ENCODE peak calls at places on chromosomes 11 and 22, in four cellular contexts. J, K, B and C are unnamed samples.
A peak's percentile ranks its signal among the peaks of the same experiment; 100 is the strongest.

GRCh38 chr11:23680488-23681230 is 816.2 kb upstream of the LUZP2 start:
- DNase-seq in J (no peak), K (no peak), B (no peak), C (no peak)

GRCh38 chr11:67062526-67063373 is 6.1 kb downstream of the RHOD start:
- DNase-seq in J (peak; percentile 51), K (peak; percentile 85), B (no peak), C (no peak)

GRCh38 chr22:18035740-18036139 is 11.4 kb upstream of the MICAL3 start:
- DNase-seq in J (no peak), K (peak; percentile 71), B (no peak), C (peak; percentile 46)

GRCh38 chr11:129458278-129458677 is 82.6 kb downstream of the BARX2 start:
- DNase-seq in J (no peak), K (peak; percentile 90), B (no peak), C (no peak)

GRCh38 chr11:66863428-66864125 is 6.7 kb downstream of the LRFN4 start:
- DNase-seq in J (no peak), K (no peak), B (no peak), C (no peak)

GRCh38 chr22:25845985-25846745 is 104.2 kb downstream of the MYO18B start:
- DNase-seq in J (no peak), K (no peak), B (no peak), C (no peak)

GRCh38 chr22:22893077-22893805 is 5.6 kb downstream of the IGLL5 start:
- DNase-seq in J (no peak), K (no peak), B (no peak), C (no peak)

GRCh38 chr22:47631571-47632102 is 869.2 kb downstream of the TBC1D22A start:
- DNase-seq in J (no peak), K (no peak), B (no peak), C (no peak)

GRCh38 chr22:48212727-48213126 is 1450.3 kb downstream of the TBC1D22A start:
- DNase-seq in J (no peak), K (no peak), B (no peak), C (no peak)

GRCh38 chr11:72606362-72607100 is 67.7 kb downstream of the PDE2A start:
- DNase-seq in J (no peak), K (no peak), B (no peak), C (no peak)

GRCh38 chr11:73334244-73335203 is 26.4 kb downstream of the ARHGEF17 start:
- DNase-seq in J (no peak), K (peak; percentile 77), B (peak; percentile 81), C (peak; percentile 95)

GRCh38 chr11:540583-541432 is 3.5 kb downstream of the LRRC56 start:
- DNase-seq in J (no peak), K (no peak), B (no peak), C (no peak)

GRCh38 chr11:72283947-72284346 is 40.0 kb upstream of the PHOX2A start:
- DNase-seq in J (no peak), K (no peak), B (no peak), C (no peak)

GRCh38 chr11:126175261-126175885 is 36.1 kb downstream of the RPUSD4 start:
- DNase-seq in J (no peak), K (no peak), B (no peak), C (peak; percentile 12)

GRCh38 chr11:114180301-114181055 is 115.7 kb upstream of the NNMT start:
- DNase-seq in J (peak; percentile 75), K (no peak), B (no peak), C (peak; percentile 60)

GRCh38 chr11:94747136-94748110 is 20.7 kb upstream of the AMOTL1 start:
- DNase-seq in J (no peak), K (peak; percentile 92), B (peak; percentile 70), C (no peak)

GRCh38 chr11:75105462-75105925 is 8.8 kb upstream of the OR2AT4 start:
- DNase-seq in J (no peak), K (no peak), B (peak; percentile 19), C (peak; percentile 58)

GRCh38 chr11:1928038-1928890 is 8.8 kb downstream of the TNNT3 start:
- DNase-seq in J (peak; percentile 43), K (no peak), B (no peak), C (no peak)

GRCh38 chr11:62540804-62541671 is 5.6 kb downstream of the AHNAK start:
- DNase-seq in J (no peak), K (no peak), B (no peak), C (peak; percentile 35)

GRCh38 chr11:104073950-104074349 is 37.5 kb downstream of the DDI1 start:
- DNase-seq in J (no peak), K (peak; percentile 50), B (peak; percentile 25), C (no peak)

DNA sequence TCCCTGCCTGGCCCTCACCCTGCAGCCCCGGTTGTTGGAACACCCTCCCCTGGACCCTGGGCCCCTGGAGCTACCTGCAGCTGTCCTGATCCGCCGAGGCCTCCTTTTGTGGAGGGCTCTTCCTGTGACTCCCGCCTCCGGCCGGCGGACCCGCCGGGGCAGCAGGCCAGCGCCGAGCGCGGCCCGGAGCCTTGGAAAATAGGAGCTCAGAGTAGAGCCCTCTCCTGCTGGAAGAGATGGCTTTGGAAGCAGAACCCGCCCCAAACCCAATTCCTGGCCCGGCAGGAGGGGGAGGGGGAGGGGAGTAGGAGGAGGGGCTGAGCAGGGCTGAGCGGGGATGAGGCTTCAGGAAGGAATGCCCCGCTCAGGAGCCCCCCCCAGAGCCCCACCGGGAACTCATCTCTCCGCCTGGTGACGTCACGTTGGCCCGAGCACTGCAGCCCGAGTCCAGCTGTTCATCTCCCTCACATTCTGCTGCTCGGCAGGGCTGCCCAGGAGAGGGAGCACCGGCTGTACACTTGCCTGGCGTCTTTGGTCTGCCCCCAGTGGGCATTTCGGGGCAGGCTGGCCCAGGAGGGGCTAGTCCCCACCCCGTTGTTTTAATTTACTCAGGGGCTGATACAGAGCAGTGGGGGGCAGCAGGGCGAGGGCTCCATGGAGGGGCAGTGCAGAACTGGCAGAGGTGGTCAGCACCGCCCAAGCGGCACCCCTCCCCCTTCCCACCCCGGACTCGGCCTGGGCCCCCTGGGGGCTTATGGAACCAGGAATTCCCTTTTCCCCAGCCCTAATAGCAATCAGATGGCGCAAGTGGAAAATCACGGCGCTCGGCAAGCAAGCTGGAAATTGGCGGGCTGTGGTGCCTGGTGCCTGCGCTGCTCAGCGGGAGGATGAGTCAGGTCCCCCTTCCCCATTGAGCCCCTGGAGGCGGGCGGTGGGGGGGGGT is at the start of gene MRGPRF:
- DNase-seq in J (peak; percentile 71), K (no peak), B (peak; percentile 84), C (peak; percentile 58)
- TF ChIP-seq CTCF in J (peak; percentile 27), K (peak; percentile 8), B (peak; percentile 83), C (peak; percentile 59)

GRCh38 chr22:40477683-40478348 is 107.4 kb downstream of the SGSM3 start:
- DNase-seq in J (no peak), K (no peak), B (no peak), C (no peak)

GRCh38 chr22:40478456-40479125 is 108.2 kb downstream of the SGSM3 start:
- DNase-seq in J (no peak), K (no peak), B (no peak), C (no peak)

GRCh38 chr22:40479887-40480538 is 109.6 kb downstream of the SGSM3 start:
- DNase-seq in J (no peak), K (no peak), B (no peak), C (peak; percentile 55)

GRCh38 chr22:40480996-40481395 is 110.6 kb downstream of the SGSM3 start:
- DNase-seq in J (no peak), K (no peak), B (no peak), C (no peak)

DNA sequence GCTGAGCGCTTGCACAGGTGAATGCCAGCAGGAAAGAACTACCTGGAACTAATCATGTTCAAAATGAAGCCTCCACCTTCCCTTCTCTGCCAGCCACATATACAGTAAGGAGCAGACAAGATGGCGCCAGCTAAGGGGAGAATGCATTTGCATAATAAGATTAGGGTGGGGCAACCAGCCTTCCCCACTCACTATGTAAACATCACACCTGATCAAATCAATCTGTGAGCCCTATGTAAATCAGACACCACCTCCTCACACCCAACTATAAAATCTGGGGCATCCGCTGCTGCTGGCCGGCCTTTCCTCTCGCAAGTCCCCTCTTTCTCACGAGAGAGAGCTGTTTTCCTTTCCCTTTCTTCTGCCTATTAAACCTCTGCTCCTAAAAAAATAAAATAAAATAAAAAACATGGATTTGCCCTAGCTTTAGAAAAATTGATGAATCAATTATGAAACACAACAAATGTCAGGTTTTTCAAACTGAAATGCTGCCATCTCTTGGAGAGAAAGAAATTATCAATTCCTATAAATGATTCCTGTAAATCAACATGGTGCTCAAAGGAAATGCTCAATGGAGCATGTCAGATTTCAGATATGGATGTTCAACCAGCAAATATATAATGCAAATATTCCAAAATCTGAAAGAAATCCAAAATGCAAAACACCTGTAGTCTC is 108.9 kb downstream of the SGSM3 start:
- DNase-seq in J (no peak), K (no peak), B (no peak), C (no peak)
- TF ChIP-seq CTCF in J (no peak), K (no peak), B (peak; percentile 39), C (peak; percentile 30)

DNA sequence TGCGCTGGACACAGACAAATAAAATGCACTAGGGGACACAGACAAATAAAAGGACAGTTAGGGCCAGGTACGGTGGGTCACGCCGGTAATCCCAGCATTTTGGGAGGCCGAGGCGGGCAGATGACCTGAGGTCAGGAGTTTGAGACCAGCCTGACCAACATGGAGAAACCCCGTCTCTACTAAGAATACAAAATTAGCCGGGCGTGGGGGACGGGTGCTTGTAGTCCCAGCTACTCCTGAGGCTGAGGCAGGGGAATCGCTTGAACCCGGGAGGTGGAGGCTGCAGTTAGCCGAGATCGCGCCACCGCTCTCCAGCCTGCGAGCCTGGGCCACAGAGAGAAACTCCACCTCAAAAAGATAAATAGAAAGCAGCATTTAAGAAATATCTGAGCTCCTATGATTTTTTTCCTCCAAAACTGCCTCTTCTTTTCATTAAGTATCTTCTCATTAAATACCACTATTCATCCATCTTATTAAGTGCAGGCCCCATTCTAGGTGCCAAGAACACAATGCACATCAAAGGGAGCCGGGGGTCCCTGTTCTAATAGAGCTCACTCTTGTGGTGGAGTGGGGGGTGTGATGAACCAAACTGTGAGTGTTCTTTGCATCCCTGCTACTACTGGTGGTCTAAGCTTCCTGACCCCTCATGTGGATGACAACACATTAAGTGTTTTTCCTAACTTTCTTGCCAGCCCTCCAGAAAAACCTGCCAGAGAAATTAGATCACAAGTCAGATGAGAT is 766 bp upstream of the ZNHIT2 start:
- DNase-seq in J (no peak), K (no peak), B (no peak), C (no peak)
- TF ChIP-seq CTCF in J (no peak), K (peak; percentile 54), B (peak; percentile 14), C (no peak)

GRCh38 chr22:20116376-20116950 is 559 bp downstream of the RANBP1 start:
- DNase-seq in J (no peak), K (no peak), B (no peak), C (no peak)

GRCh38 chr22:20115691-20116375 is at the start of gene RANBP1:
- DNase-seq in J (no peak), K (no peak), B (no peak), C (no peak)

GRCh38 chr22:20117656-20118571 is 888 bp upstream of the TRMT2A start:
- DNase-seq in J (no peak), K (no peak), B (peak; percentile 18), C (peak; percentile 34)

GRCh38 chr22:20118572-20119020 is 1.6 kb upstream of the TRMT2A start:
- DNase-seq in J (no peak), K (no peak), B (no peak), C (no peak)

DNA sequence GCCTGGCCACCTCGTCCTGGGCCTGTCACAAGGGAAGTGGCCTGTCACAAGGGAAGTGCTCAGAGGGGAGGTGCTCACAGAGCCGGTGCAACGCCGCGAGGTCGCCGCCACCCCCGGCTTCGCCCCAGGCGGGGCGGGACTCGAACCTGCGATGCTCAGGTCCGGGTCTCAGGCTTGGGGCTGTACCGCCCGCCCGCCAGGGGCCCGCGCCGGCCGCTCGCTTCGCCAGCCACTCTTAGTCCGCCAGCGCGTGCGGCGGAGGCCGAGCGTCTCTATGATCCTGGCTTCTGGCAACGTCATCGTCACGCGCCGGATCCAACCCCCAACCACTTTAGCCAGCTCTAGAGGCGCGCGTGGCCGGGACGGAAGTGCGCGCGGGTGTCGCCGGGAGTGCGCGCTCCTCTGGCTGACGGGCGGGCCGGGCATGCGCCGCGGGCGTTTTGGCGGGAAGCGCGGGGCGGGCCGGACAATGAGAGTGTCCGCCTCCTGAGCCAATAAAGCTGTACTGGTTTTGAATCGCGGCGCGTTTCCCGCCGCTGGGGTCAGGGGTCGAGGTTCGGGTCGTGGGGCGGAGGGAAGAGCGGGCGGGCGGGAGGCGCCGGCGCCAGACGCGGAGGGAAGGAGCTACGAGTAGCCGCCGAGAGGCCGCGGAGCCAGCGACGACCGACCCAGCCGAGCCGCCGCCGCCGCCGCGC is at the start of gene TRMT2A:
- DNase-seq in J (peak; percentile 99), K (peak; percentile 89), B (peak; percentile 97), C (peak; percentile 99)
- TF ChIP-seq CTCF in J (peak; percentile 29), K (peak; percentile 18), B (no peak), C (peak; percentile 1)